ENCODE peak calls at places on chromosome 16, in five cellular contexts. Y, J, G, B and W are unnamed samples.

GRCh38 chr16:10675221-10675620 is 19.5 kb downstream of the TEKT5 start:
- DNase-seq in B (no peak), J (no peak), G (no peak), Y (no peak), W (peak; percentile 16)

GRCh38 chr16:75260856-75261589 is 9.6 kb upstream of the BCAR1 start:
- DNase-seq in G (no peak), J (no peak), B (no peak), Y (no peak), W (no peak)

GRCh38 chr16:15808071-15808470 is 48.8 kb downstream of the MYH11 start:
- DNase-seq in G (peak; percentile 68), B (no peak), Y (no peak), J (no peak), W (no peak)

GRCh38 chr16:17470002-17470870 is 524 bp downstream of the XYLT1 start:
- DNase-seq in G (no peak), Y (peak; percentile 37), B (no peak), J (no peak), W (no peak)

GRCh38 chr16:15829460-15829859 is 27.4 kb downstream of the MYH11 start:
- DNase-seq in Y (no peak), J (no peak), B (no peak), G (peak; percentile 97), W (no peak)

GRCh38 chr16:24036614-24037013 is 200.8 kb downstream of the PRKCB start:
- DNase-seq in G (no peak), B (no peak), J (peak; percentile 46), Y (peak; percentile 37), W (no peak)

GRCh38 chr16:12573730-12574383 is 229.8 kb downstream of the CPPED1 start:
- DNase-seq in J (peak; percentile 86), G (peak; percentile 59), B (no peak), Y (peak; percentile 88), W (peak; percentile 61)

GRCh38 chr16:17233301-17234002 is 237.3 kb downstream of the XYLT1 start:
- DNase-seq in Y (no peak), B (no peak), G (no peak), J (no peak), W (no peak)

GRCh38 chr16:3182608-3183444 is 5.2 kb upstream of the OR1F1 start:
- DNase-seq in B (no peak), G (no peak), Y (peak; percentile 64), J (peak; percentile 70), W (no peak)

GRCh38 chr16:88790312-88791150 is 5.5 kb upstream of the PIEZO1 start:
- DNase-seq in B (no peak), Y (peak; percentile 67), J (no peak), G (no peak), W (no peak)

GRCh38 chr16:54938351-54939346 is 8.0 kb downstream of the IRX5 start:
- DNase-seq in J (no peak), B (no peak), Y (no peak), G (no peak), W (no peak)

GRCh38 chr16:671353-672131 is 3.6 kb downstream of the RHOT2 start:
- DNase-seq in G (no peak), J (no peak), Y (no peak), B (no peak), W (no peak)

GRCh38 chr16:3158498-3159314 is 23.9 kb downstream of the ZNF213 start:
- DNase-seq in G (peak; percentile 95), J (peak; percentile 87), Y (peak; percentile 98), B (no peak), W (peak; percentile 95)

GRCh38 chr16:71870818-71871217 is 13.2 kb downstream of the ZNF821 start:
- DNase-seq in Y (no peak), J (no peak), B (no peak), G (no peak), W (no peak)

GRCh38 chr16:30000768-30001631 is 5.0 kb downstream of the INO80E start:
- DNase-seq in J (no peak), Y (no peak), G (no peak), B (no peak), W (no peak)

GRCh38 chr16:74896389-74897370 is 88.2 kb downstream of the WDR59 start:
- DNase-seq in B (no peak), J (no peak), Y (peak; percentile 24), G (no peak), W (no peak)

GRCh38 chr16:15757630-15758251 is 99.1 kb downstream of the MYH11 start:
- DNase-seq in G (no peak), B (no peak), J (no peak), Y (peak; percentile 48), W (no peak)

GRCh38 chr16:13521356-13521755 is 398.6 kb upstream of the ERCC4 start:
- DNase-seq in J (no peak), B (no peak), Y (no peak), G (no peak), W (no peak)

GRCh38 chr16:74321356-74321755 is 24.7 kb downstream of the PSMD7 start:
- DNase-seq in G (no peak), Y (no peak), B (no peak), J (no peak), W (no peak)

GRCh38 chr16:52501746-52502145 is 45.2 kb downstream of the TOX3 start:
- DNase-seq in B (no peak), Y (no peak), J (no peak), G (no peak), W (no peak)

GRCh38 chr16:86899757-86900156 is 321.4 kb downstream of the FOXL1 start:
- DNase-seq in B (no peak), Y (no peak), G (no peak), J (no peak), W (no peak)
- H3K4me1 ChIP-seq in B (no peaks in the 10 kb centered on the region), Y (no peaks in the 10 kb centered on the region), G (no peaks in the 10 kb centered on the region), J (no peaks in the 10 kb centered on the region), W (no peaks in the 10 kb centered on the region)

GRCh38 chr16:4392382-4393242 is 21.0 kb downstream of the VASN start:
- DNase-seq in J (no peak), Y (no peak), G (no peak), B (no peak), W (peak; percentile 68)
- TF ChIP-seq POLR2AphosphoS5 in J (no peak), Y (no peak), G (peak; percentile 39), B (no peak), W (no peak)

DNA sequence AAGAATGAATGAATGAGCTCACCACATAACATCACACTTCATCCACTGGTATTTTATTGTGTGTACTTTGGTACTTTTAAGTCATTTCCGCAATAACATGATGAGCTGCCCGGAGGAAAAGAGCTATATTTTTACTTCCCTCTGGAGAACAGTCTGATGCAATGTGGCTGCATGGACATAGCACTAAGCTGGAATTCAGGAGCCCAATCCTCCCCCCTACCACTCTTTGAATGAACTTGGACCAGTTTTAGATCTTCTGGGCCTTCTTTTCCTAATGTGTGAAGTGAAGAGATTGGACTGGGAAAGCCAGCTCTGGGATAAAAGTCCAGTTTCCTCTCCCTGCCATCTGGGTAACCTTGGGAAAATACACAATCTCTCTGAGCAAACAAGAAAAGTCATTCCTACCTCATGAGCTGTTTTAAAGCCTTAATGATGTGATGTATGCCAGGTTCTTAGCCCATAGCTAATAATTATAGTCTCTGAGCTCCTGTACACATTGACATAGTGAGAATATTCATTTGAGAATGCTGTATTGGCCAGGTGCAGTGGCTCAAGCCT is 79.3 kb downstream of the ABCC12 start:
- DNase-seq in Y (no peak), G (no peak), J (peak; percentile 93), B (no peak), W (no peak)
- TF ChIP-seq EP300 in Y (no peak), G (no peak), J (no peak), B (no peak), W (no peak)

GRCh38 chr16:73058221-73058615 is 10.3 kb upstream of the ZFHX3 start:
- DNase-seq in G (no peak), Y (peak; percentile 33), B (no peak), J (no peak), W (no peak)
- H3K4me1 ChIP-seq in G (peaks cover 56% of the 10 kb centered on the region), Y (peaks cover 17% of the 10 kb centered on the region), B (peaks cover 13% of the 10 kb centered on the region), J (peaks cover 53% of the 10 kb centered on the region), W (peaks cover 59% of the 10 kb centered on the region)

GRCh38 chr16:81551821-81552304 is 107.3 kb downstream of the CMIP start:
- DNase-seq in G (no peak), Y (no peak), B (no peak), J (no peak), W (no peak)

GRCh38 chr16:81550412-81550768 is 105.8 kb downstream of the CMIP start:
- DNase-seq in G (no peak), Y (no peak), B (no peak), J (peak; percentile 32), W (no peak)

GRCh38 chr16:81549547-81550411 is 105.2 kb downstream of the CMIP start:
- DNase-seq in G (no peak), Y (no peak), B (no peak), J (no peak), W (no peak)

GRCh38 chr16:81552743-81553079 is 108.1 kb downstream of the CMIP start:
- DNase-seq in Y (no peak), B (no peak), G (no peak), J (no peak), W (no peak)

DNA sequence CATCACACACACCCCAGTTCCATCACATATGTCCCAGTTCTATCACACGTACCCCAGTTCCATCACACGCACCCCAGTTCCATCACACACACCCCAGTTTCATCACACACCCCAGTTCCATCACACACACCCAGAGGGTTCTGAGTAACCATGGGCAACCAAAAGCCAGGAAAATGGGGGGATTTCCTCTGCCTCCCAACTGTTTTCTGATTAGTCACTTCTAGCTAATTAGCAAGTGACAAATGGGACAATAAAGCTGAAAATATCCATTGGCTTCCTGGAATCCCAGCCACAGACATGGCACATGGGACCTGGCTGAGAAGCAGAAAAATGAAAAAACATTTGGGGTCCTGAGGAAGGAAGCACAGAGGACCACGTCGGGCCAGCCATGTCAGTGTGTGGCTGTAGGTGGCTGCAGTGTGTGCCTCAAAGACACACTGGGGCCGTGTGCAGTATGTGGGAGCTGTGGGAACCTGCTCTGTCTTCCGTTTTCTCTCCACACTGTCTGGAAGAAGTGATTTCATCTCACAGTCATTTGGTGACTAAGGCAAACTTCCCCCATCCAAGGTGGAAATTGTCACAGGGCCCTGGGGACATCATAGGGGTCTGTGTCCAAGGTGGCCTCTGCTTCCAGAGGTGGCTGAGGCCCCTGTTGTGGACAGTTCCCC is 106.7 kb downstream of the CMIP start:
- DNase-seq in Y (peak; percentile 36), J (no peak), G (no peak), B (peak; percentile 9), W (no peak)
- TF ChIP-seq POLR2AphosphoS5 in Y (no peak), J (no peak), G (no peak), B (no peak), W (no peak)

DNA sequence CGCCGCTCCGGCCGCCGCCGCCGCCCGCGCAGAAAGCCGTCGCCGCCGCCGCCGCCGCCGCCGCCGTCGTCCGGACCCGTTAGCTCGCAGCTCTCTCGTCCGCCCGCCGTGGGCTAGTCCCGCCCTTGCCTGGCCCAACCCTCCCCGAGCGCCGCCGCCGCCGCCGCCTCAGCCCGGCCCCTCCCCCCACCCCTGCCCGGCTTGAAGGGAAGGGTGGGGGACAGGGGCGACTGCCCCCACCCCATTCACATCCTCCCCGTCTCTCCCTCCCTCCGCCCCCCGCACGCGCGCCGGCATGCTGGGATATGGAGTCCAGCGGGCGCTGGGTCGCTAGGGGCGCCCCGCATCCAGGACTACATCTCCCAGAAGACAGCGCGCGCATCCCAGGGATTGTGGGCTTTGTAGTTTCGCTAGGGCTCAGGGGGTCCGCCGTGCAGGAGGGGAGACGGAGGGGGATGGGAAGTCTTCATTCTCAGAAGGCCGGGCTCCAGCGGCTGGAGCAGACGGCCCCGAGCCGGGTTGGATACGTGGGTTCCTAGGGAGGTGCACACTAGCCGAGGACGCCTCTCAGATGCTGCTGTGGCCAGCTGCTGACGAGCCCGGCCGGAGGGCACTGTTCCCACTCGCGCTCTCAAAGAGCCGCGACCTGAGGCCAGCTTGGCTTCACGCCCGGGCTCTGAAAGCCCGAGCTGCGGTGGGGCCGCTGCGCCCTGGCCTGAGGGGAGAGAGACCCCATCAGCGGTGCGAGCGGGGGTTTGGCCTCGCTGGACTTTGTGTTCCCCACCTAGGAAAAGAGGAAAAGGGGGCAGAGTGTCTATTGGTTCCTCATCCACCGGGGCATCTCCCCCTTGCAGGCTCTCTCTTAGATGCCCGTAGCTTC is at the start of gene ST3GAL2:
- DNase-seq in B (peak; percentile 74), G (peak; percentile 98), Y (peak; percentile 95), J (peak; percentile 93), W (peak; percentile 96)
- TF ChIP-seq EP300 in B (no peak), G (no peak), Y (peak; percentile 16), J (no peak), W (no peak)